ENCODE peak calls at places on chromosomes 3 and 15, in eight cellular contexts. J is stimulated activated CD4-positive, alpha-beta T cell treated with anti-CD3 and anti-CD28 coated beads, TNF-alpha, amount 100 ng/mL, for 4 hours; F is AG04450; U is AG09309; I is LHCN-M2; X is germinal center; M is nephron progenitor cell; S is esophagus squamous epithelium. V is an unnamed sample.

GRCh38 chr3:71310595-71311319 is 272.8 kb downstream of the FOXP1 start:
- DNase-seq in J (no peak), F (no peak), U (peak), I (peak), X (no peak), M (no peak), S (no peak), V (no peak)

GRCh38 chr3:94431831-94432230 is 369.0 kb downstream of the NSUN3 start:
- DNase-seq in J (no peak), F (no peak), U (no peak), I (no peak), X (no peak), M (no peak), S (no peak), V (no peak)

GRCh38 chr15:81171286-81171685 is 25.4 kb upstream of the IL16 start:
- DNase-seq in J (no peak), F (no peak), U (no peak), I (no peak), X (no peak), M (no peak), S (no peak), V (no peak)

GRCh38 chr15:71242292-71242691 is 127.0 kb downstream of the THSD4 start:
- DNase-seq in J (no peak), F (no peak), U (no peak), I (no peak), X (no peak), M (no peak), S (no peak), V (no peak)

GRCh38 chr3:112109313-112109712 is 23.1 kb downstream of the C3orf52 start:
- DNase-seq in J (no peak), F (no peak), U (no peak), I (no peak), X (no peak), M (no peak), S (no peak), V (no peak)

GRCh38 chr3:55364426-55364825 is 122.7 kb downstream of the WNT5A start:
- DNase-seq in J (no peak), F (no peak), U (peak), I (no peak), X (no peak), M (no peak), S (no peak), V (no peak)

GRCh38 chr15:60548101-60548500 is 69.2 kb upstream of the ICE2 start:
- DNase-seq in J (no peak), F (no peak), U (no peak), I (no peak), X (no peak), M (no peak), S (no peak), V (no peak)

GRCh38 chr15:77508541-77509505 is 88.1 kb downstream of the HMG20A start:
- DNase-seq in J (no peak), F (no peak), U (no peak), I (no peak), X (no peak), M (no peak), S (no peak), V (no peak)

GRCh38 chr15:39171944-39172368 is 408.9 kb upstream of the THBS1 start:
- DNase-seq in J (no peak), F (peak), U (peak), I (peak), X (no peak), M (peak), S (no peak), V (peak)

GRCh38 chr15:85750807-85751730 is 43.7 kb downstream of the KLHL25 start:
- DNase-seq in J (no peak), F (no peak), U (no peak), I (no peak), X (no peak), M (no peak), S (no peak), V (no peak)

GRCh38 chr15:27573800-27574485 is 525.2 kb downstream of the OCA2 start:
- DNase-seq in J (no peak), F (no peak), U (no peak), I (no peak), X (no peak), M (no peak), S (no peak), V (no peak)

GRCh38 chr15:63915888-63916731 is 82.4 kb upstream of the HERC1 start:
- DNase-seq in J (no peak), F (no peak), U (no peak), I (peak), X (no peak), M (peak), S (no peak), V (peak)

GRCh38 chr15:50146661-50147060 is 27.6 kb upstream of the ATP8B4 start:
- DNase-seq in J (no peak), F (no peak), U (no peak), I (no peak), X (no peak), M (no peak), S (no peak), V (peak)

GRCh38 chr3:56885879-56886647 is 84.3 kb upstream of the ARHGEF3 start:
- DNase-seq in J (no peak), F (no peak), U (no peak), I (peak), X (no peak), M (no peak), S (no peak), V (no peak)

GRCh38 chr3:66577804-66578203 is 77.0 kb upstream of the LRIG1 start:
- DNase-seq in J (no peak), F (no peak), U (no peak), I (no peak), X (no peak), M (no peak), S (no peak), V (no peak)

GRCh38 chr3:76051145-76051544 is 265.8 kb upstream of the ZNF717 start:
- DNase-seq in J (no peak), F (no peak), U (no peak), I (no peak), X (no peak), M (no peak), S (no peak), V (no peak)

GRCh38 chr15:28960979-28961378 is 75.2 kb downstream of the APBA2 start:
- DNase-seq in J (no peak), F (peak), U (peak), I (no peak), X (no peak), M (no peak), S (no peak), V (no peak)

GRCh38 chr3:36477655-36478054 is 97.4 kb downstream of the STAC start:
- DNase-seq in J (no peak), F (no peak), U (peak), I (peak), X (no peak), M (no peak), S (no peak), V (no peak)

GRCh38 chr3:74883690-74884089 is 269.2 kb upstream of the CNTN3 start:
- DNase-seq in J (no peak), F (no peak), U (peak), I (no peak), X (no peak), M (no peak), S (no peak), V (peak)

GRCh38 chr3:197394464-197395321 is 96.3 kb upstream of the DLG1 start:
- DNase-seq in J (no peak), F (peak), U (peak), I (peak), X (no peak), M (no peak), S (no peak), V (peak)

GRCh38 chr15:71115567-71116351 is 488 bp downstream of the THSD4 start:
- DNase-seq in J (no peak), F (no peak), U (no peak), I (peak), X (peak), M (peak), S (no peak), V (peak)

GRCh38 chr3:10474847-10475246 is 30.5 kb downstream of the ATP2B2 start:
- DNase-seq in J (no peak), F (no peak), U (no peak), I (no peak), X (no peak), M (no peak), S (no peak), V (no peak)

GRCh38 chr3:177300039-177300833 is 103.0 kb upstream of the TBL1XR1 start:
- DNase-seq in J (no peak), F (peak), U (no peak), I (no peak), X (peak), M (peak), S (no peak), V (peak)

GRCh38 chr15:29740692-29741311 is 81.5 kb downstream of the TJP1 start:
- DNase-seq in J (no peak), F (no peak), U (no peak), I (no peak), X (no peak), M (no peak), S (no peak), V (peak)

GRCh38 chr3:188956839-188957489 is 214.8 kb upstream of the TPRG1 start:
- DNase-seq in J (no peak), F (no peak), U (peak), I (peak), X (no peak), M (no peak), S (no peak), V (no peak)

GRCh38 chr3:54307616-54308180 is 185.3 kb downstream of the CACNA2D3 start:
- DNase-seq in J (no peak), F (no peak), U (no peak), I (no peak), X (no peak), M (no peak), S (no peak), V (no peak)

GRCh38 chr15:69540622-69541021 is 88.0 kb downstream of the RPLP1 start:
- DNase-seq in J (no peak), F (no peak), U (no peak), I (peak), X (no peak), M (no peak), S (no peak), V (peak)

V was measured in SJCRH30.